ENCODE peak calls at places on chromosome 3, in seven cellular contexts. One of them, this sample, is unnamed.

GRCh38 chr3:187016639-187017345 is 86.5 kb downstream of the ST6GAL1 start:
- DNase-seq in sigmoid colon: no peak
- DNase-seq in K562: no peak
- DNase-seq in body of pancreas: no peak
- DNase-seq in IMR-90: peak
- DNase-seq in uterus: no peak
- DNase-seq in prostate gland: no peak
- DNase-seq in this sample: peak

GRCh38 chr3:174937488-174937887 is 78.4 kb downstream of the NAALADL2 start:
- DNase-seq in IMR-90: peak
- DNase-seq in sigmoid colon: no peak
- DNase-seq in prostate gland: no peak
- DNase-seq in body of pancreas: no peak
- DNase-seq in uterus: no peak
- DNase-seq in K562: no peak
- DNase-seq in this sample: no peak

GRCh38 chr3:150412599-150413069 is 4.5 kb downstream of the TSC22D2 start:
- DNase-seq in uterus: no peak
- DNase-seq in prostate gland: peak
- DNase-seq in sigmoid colon: no peak
- DNase-seq in K562: peak
- DNase-seq in body of pancreas: peak
- DNase-seq in IMR-90: peak
- DNase-seq in this sample: no peak

GRCh38 chr3:144821583-144821982 is 850.0 kb downstream of the DIPK2A start:
- DNase-seq in sigmoid colon: no peak
- DNase-seq in body of pancreas: no peak
- DNase-seq in IMR-90: peak
- DNase-seq in K562: no peak
- DNase-seq in uterus: no peak
- DNase-seq in prostate gland: no peak
- DNase-seq in this sample: no peak

GRCh38 chr3:136186850-136187249 is 9.3 kb downstream of the MSL2 start:
- DNase-seq in IMR-90: peak
- DNase-seq in prostate gland: no peak
- DNase-seq in sigmoid colon: no peak
- DNase-seq in K562: no peak
- DNase-seq in body of pancreas: no peak
- DNase-seq in uterus: no peak
- DNase-seq in this sample: no peak

GRCh38 chr3:127289646-127290575 is 2.1 kb upstream of the PRR20G start:
- DNase-seq in uterus: no peak
- DNase-seq in prostate gland: no peak
- DNase-seq in K562: no peak
- DNase-seq in sigmoid colon: no peak
- DNase-seq in IMR-90: peak
- DNase-seq in body of pancreas: no peak
- DNase-seq in this sample: no peak

GRCh38 chr3:175743733-175744400 is 884.7 kb downstream of the NAALADL2 start:
- DNase-seq in K562: no peak
- DNase-seq in prostate gland: no peak
- DNase-seq in IMR-90: peak
- DNase-seq in sigmoid colon: no peak
- DNase-seq in body of pancreas: no peak
- DNase-seq in uterus: no peak
- DNase-seq in this sample: no peak

GRCh38 chr3:123414958-123415792 is 33.7 kb downstream of the ADCY5 start:
- DNase-seq in sigmoid colon: no peak
- DNase-seq in uterus: no peak
- DNase-seq in IMR-90: no peak
- DNase-seq in body of pancreas: peak
- DNase-seq in prostate gland: no peak
- DNase-seq in K562: no peak
- DNase-seq in this sample: no peak

GRCh38 chr3:52181543-52181942 is 16.4 kb upstream of the ALAS1 start:
- DNase-seq in prostate gland: no peak
- DNase-seq in body of pancreas: no peak
- DNase-seq in K562: no peak
- DNase-seq in sigmoid colon: no peak
- DNase-seq in IMR-90: peak
- DNase-seq in uterus: no peak
- DNase-seq in this sample: peak

GRCh38 chr3:77254967-77255831 is 215.3 kb downstream of the ROBO2 start:
- DNase-seq in body of pancreas: peak
- DNase-seq in uterus: no peak
- DNase-seq in sigmoid colon: no peak
- DNase-seq in prostate gland: peak
- DNase-seq in IMR-90: peak
- DNase-seq in K562: peak
- DNase-seq in this sample: peak

GRCh38 chr3:120743081-120743365 is 479 bp downstream of the GTF2E1 start:
- DNase-seq in sigmoid colon: no peak
- DNase-seq in IMR-90: peak
- DNase-seq in body of pancreas: no peak
- DNase-seq in K562: no peak
- DNase-seq in prostate gland: no peak
- DNase-seq in uterus: no peak
- DNase-seq in this sample: no peak

GRCh38 chr3:12483364-12483763 is 916 bp upstream of the TSEN2 start:
- DNase-seq in body of pancreas: no peak
- DNase-seq in IMR-90: peak
- DNase-seq in uterus: no peak
- DNase-seq in sigmoid colon: no peak
- DNase-seq in prostate gland: no peak
- DNase-seq in K562: peak
- DNase-seq in this sample: no peak

GRCh38 chr3:160099855-160100254 is 111.2 kb downstream of the IL12A start:
- DNase-seq in IMR-90: no peak
- DNase-seq in body of pancreas: no peak
- DNase-seq in uterus: no peak
- DNase-seq in sigmoid colon: no peak
- DNase-seq in prostate gland: no peak
- DNase-seq in K562: no peak
- DNase-seq in this sample: no peak

GRCh38 chr3:46892285-46893145 is 15.0 kb downstream of the PTH1R start:
- DNase-seq in body of pancreas: peak
- DNase-seq in sigmoid colon: peak
- DNase-seq in IMR-90: peak
- DNase-seq in K562: peak
- DNase-seq in uterus: peak
- DNase-seq in prostate gland: peak
- DNase-seq in this sample: peak

GRCh38 chr3:136346486-136346885 is 96.3 kb downstream of the PCCB start:
- DNase-seq in K562: no peak
- DNase-seq in IMR-90: no peak
- DNase-seq in sigmoid colon: no peak
- DNase-seq in body of pancreas: no peak
- DNase-seq in prostate gland: no peak
- DNase-seq in uterus: no peak
- DNase-seq in this sample: no peak

GRCh38 chr3:24829632-24830229 is 335.1 kb upstream of the THRB start:
- DNase-seq in sigmoid colon: no peak
- DNase-seq in uterus: peak
- DNase-seq in body of pancreas: peak
- DNase-seq in IMR-90: no peak
- DNase-seq in prostate gland: peak
- DNase-seq in K562: no peak
- DNase-seq in this sample: no peak

GRCh38 chr3:54550216-54550977 is 377.5 kb downstream of the LRTM1 start:
- DNase-seq in IMR-90: no peak
- DNase-seq in sigmoid colon: no peak
- DNase-seq in K562: no peak
- DNase-seq in body of pancreas: no peak
- DNase-seq in uterus: no peak
- DNase-seq in prostate gland: no peak
- DNase-seq in this sample: no peak

GRCh38 chr3:123552095-123552714 is 32.6 kb downstream of the HACD2 start:
- DNase-seq in K562: peak
- DNase-seq in prostate gland: no peak
- DNase-seq in uterus: no peak
- DNase-seq in IMR-90: peak
- DNase-seq in body of pancreas: no peak
- DNase-seq in sigmoid colon: no peak
- DNase-seq in this sample: no peak

GRCh38 chr3:56323986-56324420 is 144.3 kb downstream of the ERC2 start:
- DNase-seq in body of pancreas: peak
- DNase-seq in K562: peak
- DNase-seq in IMR-90: peak
- DNase-seq in sigmoid colon: no peak
- DNase-seq in uterus: no peak
- DNase-seq in prostate gland: no peak
- DNase-seq in this sample: peak

GRCh38 chr3:11195721-11196332 is 41.5 kb downstream of the HRH1 start:
- DNase-seq in body of pancreas: no peak
- DNase-seq in sigmoid colon: no peak
- DNase-seq in K562: no peak
- DNase-seq in prostate gland: no peak
- DNase-seq in IMR-90: peak
- DNase-seq in uterus: no peak
- DNase-seq in this sample: no peak

GRCh38 chr3:126256256-126256655 is 75.9 kb upstream of the ALDH1L1 start:
- DNase-seq in sigmoid colon: no peak
- DNase-seq in IMR-90: peak
- DNase-seq in prostate gland: no peak
- DNase-seq in uterus: no peak
- DNase-seq in K562: no peak
- DNase-seq in body of pancreas: no peak
- DNase-seq in this sample: no peak

GRCh38 chr3:169402667-169403360 is 260.7 kb downstream of the MECOM start:
- DNase-seq in IMR-90: no peak
- DNase-seq in uterus: no peak
- DNase-seq in K562: no peak
- DNase-seq in sigmoid colon: no peak
- DNase-seq in prostate gland: no peak
- DNase-seq in body of pancreas: no peak
- DNase-seq in this sample: no peak

GRCh38 chr3:71103430-71103881 is 480.1 kb downstream of the FOXP1 start:
- DNase-seq in prostate gland: no peak
- DNase-seq in body of pancreas: peak
- DNase-seq in K562: no peak
- DNase-seq in sigmoid colon: peak
- DNase-seq in IMR-90: peak
- DNase-seq in uterus: peak
- DNase-seq in this sample: no peak

GRCh38 chr3:146154316-146154715 is 6.7 kb downstream of the PLOD2 start:
- DNase-seq in IMR-90: no peak
- DNase-seq in uterus: no peak
- DNase-seq in sigmoid colon: no peak
- DNase-seq in prostate gland: no peak
- DNase-seq in body of pancreas: no peak
- DNase-seq in K562: no peak
- DNase-seq in this sample: no peak

GRCh38 chr3:25182794-25183193 is 245.3 kb upstream of the RARB start:
- DNase-seq in sigmoid colon: no peak
- DNase-seq in body of pancreas: no peak
- DNase-seq in IMR-90: no peak
- DNase-seq in prostate gland: no peak
- DNase-seq in K562: no peak
- DNase-seq in uterus: no peak
- DNase-seq in this sample: no peak

GRCh38 chr3:14117468-14118399 is 6.9 kb downstream of the CHCHD4 start:
- DNase-seq in K562: no peak
- DNase-seq in prostate gland: no peak
- DNase-seq in body of pancreas: no peak
- DNase-seq in IMR-90: no peak
- DNase-seq in sigmoid colon: no peak
- DNase-seq in uterus: no peak
- DNase-seq in this sample: no peak

GRCh38 chr3:77370413-77370812 is 330.5 kb downstream of the ROBO2 start:
- DNase-seq in uterus: peak
- DNase-seq in body of pancreas: no peak
- DNase-seq in K562: no peak
- DNase-seq in prostate gland: no peak
- DNase-seq in sigmoid colon: no peak
- DNase-seq in IMR-90: peak
- DNase-seq in this sample: no peak

GRCh38 chr3:184174646-184175492 is at the start of gene AP2M1:
- DNase-seq in sigmoid colon: peak
- DNase-seq in body of pancreas: peak
- DNase-seq in uterus: peak
- DNase-seq in K562: peak
- DNase-seq in prostate gland: peak
- DNase-seq in IMR-90: peak
- DNase-seq in this sample: peak
- TF ChIP-seq POLR2A in sigmoid colon: peak
- TF ChIP-seq POLR2A in body of pancreas: peak
- TF ChIP-seq POLR2A in uterus: peak
- TF ChIP-seq POLR2A in K562: peak
- TF ChIP-seq POLR2A in prostate gland: peak
- TF ChIP-seq POLR2A in IMR-90: peak
- TF ChIP-seq POLR2A in this sample: peak

GRCh38 chr3:130111185-130111864 is 29.7 kb downstream of the ALG1L2 start:
- DNase-seq in prostate gland: peak
- DNase-seq in IMR-90: peak
- DNase-seq in sigmoid colon: peak
- DNase-seq in body of pancreas: peak
- DNase-seq in uterus: peak
- DNase-seq in K562: peak
- DNase-seq in this sample: peak
- TF ChIP-seq POLR2A in prostate gland: peak
- TF ChIP-seq POLR2A in IMR-90: no peak
- TF ChIP-seq POLR2A in sigmoid colon: no peak
- TF ChIP-seq POLR2A in body of pancreas: peak
- TF ChIP-seq POLR2A in uterus: peak
- TF ChIP-seq POLR2A in K562: peak
- TF ChIP-seq POLR2A in this sample: peak

DNA sequence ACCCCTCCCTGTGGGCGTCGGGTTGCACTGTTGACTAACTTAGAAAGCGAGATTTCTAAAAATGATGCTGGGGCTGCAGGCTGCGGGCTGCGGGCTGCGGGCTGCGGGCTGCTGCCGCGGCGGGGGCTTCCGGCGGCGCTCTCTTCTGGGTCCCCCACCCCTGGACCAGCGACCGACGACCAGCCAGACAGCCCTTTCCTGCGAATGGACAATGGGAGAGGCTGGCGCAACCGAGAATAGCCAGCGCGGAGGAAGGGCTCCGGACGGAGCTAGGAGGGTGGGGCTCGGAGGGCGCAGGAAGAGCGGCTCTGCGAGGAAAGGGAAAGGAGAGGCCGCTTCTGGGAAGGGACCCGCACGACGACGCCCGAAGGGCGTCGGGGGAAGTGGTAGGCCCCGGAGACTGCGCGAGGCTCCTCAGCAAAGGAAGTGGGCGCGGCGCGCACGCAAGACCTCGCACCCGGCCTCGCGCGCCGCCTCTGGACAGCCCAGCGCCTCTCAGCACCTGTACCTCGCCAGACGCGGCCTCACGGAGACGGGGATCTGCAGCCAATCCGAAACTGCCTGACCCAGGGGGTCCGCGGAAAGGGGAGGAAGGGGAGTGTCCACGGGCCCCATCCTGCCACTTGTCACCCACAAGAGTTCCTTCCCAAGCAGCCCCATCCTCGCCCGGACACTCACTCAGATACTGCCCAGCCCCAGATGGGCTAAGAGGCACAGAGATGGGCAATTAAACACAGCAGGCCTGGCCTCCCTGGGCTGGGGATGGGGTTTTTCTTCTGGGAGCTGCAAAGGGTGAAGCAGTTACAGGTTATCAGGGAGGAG is 70.7 kb downstream of the SLC12A8 start:
- DNase-seq in sigmoid colon: peak
- DNase-seq in IMR-90: no peak
- DNase-seq in body of pancreas: peak
- DNase-seq in prostate gland: peak
- DNase-seq in K562: no peak
- DNase-seq in uterus: peak
- DNase-seq in this sample: no peak
- TF ChIP-seq POLR2A in sigmoid colon: no peak
- TF ChIP-seq POLR2A in IMR-90: no peak
- TF ChIP-seq POLR2A in body of pancreas: peak
- TF ChIP-seq POLR2A in prostate gland: no peak
- TF ChIP-seq POLR2A in K562: no peak
- TF ChIP-seq POLR2A in uterus: no peak
- TF ChIP-seq POLR2A in this sample: no peak

GRCh38 chr3:184185461-184186183 is 377 bp upstream of the ABCF3 start:
- DNase-seq in body of pancreas: peak
- DNase-seq in prostate gland: peak
- DNase-seq in K562: peak
- DNase-seq in uterus: peak
- DNase-seq in sigmoid colon: peak
- DNase-seq in IMR-90: peak
- DNase-seq in this sample: peak
- TF ChIP-seq POLR2A in body of pancreas: no peak
- TF ChIP-seq POLR2A in prostate gland: peak
- TF ChIP-seq POLR2A in K562: peak
- TF ChIP-seq POLR2A in uterus: no peak
- TF ChIP-seq POLR2A in sigmoid colon: no peak
- TF ChIP-seq POLR2A in IMR-90: peak
- TF ChIP-seq POLR2A in this sample: no peak